ENCODE peak calls at places on chromosomes 11 and 22, in six cellular contexts. One of them, this sample, is unnamed.

GRCh38 chr11:19359425-19360000 is 118.8 kb upstream of the E2F8 start:
- DNase-seq in K562: no peak
- DNase-seq in WTC11: no peak
- DNase-seq in H1: no peak
- DNase-seq in HepG2: no peak
- DNase-seq in A549: no peak
- DNase-seq in this sample: no peak

GRCh38 chr22:47678048-47678447 is 915.6 kb downstream of the TBC1D22A start:
- DNase-seq in HepG2: no peak
- DNase-seq in K562: peak
- DNase-seq in H1: no peak
- DNase-seq in A549: no peak
- DNase-seq in WTC11: no peak
- DNase-seq in this sample: no peak

GRCh38 chr22:36569999-36570398 is 41.0 kb upstream of the EIF3D start:
- DNase-seq in K562: peak
- DNase-seq in H1: peak
- DNase-seq in WTC11: peak
- DNase-seq in A549: peak
- DNase-seq in HepG2: peak
- DNase-seq in this sample: peak

GRCh38 chr11:10679644-10680043 is 13.9 kb downstream of the IRAG1 start:
- DNase-seq in HepG2: no peak
- DNase-seq in K562: no peak
- DNase-seq in WTC11: no peak
- DNase-seq in A549: no peak
- DNase-seq in H1: no peak
- DNase-seq in this sample: no peak

GRCh38 chr22:43098356-43098755 is 9.2 kb upstream of the TTLL1 start:
- DNase-seq in H1: no peak
- DNase-seq in WTC11: no peak
- DNase-seq in K562: no peak
- DNase-seq in A549: no peak
- DNase-seq in HepG2: no peak
- DNase-seq in this sample: no peak

GRCh38 chr11:101128571-101129202 is 926 bp downstream of the PGR start:
- DNase-seq in K562: peak
- DNase-seq in A549: no peak
- DNase-seq in HepG2: no peak
- DNase-seq in H1: peak
- DNase-seq in WTC11: peak
- DNase-seq in this sample: no peak

GRCh38 chr22:30733081-30733680 is 38.5 kb downstream of the OSBP2 start:
- DNase-seq in H1: no peak
- DNase-seq in K562: no peak
- DNase-seq in HepG2: no peak
- DNase-seq in WTC11: no peak
- DNase-seq in A549: no peak
- DNase-seq in this sample: peak

GRCh38 chr22:22507743-22508273 is 734 bp downstream of the ZNF280B start:
- DNase-seq in HepG2: no peak
- DNase-seq in A549: no peak
- DNase-seq in H1: no peak
- DNase-seq in WTC11: no peak
- DNase-seq in K562: no peak
- DNase-seq in this sample: peak

GRCh38 chr22:33271390-33272161 is 213.4 kb upstream of the SYN3 start:
- DNase-seq in WTC11: no peak
- DNase-seq in H1: no peak
- DNase-seq in A549: no peak
- DNase-seq in K562: no peak
- DNase-seq in HepG2: no peak
- DNase-seq in this sample: no peak

GRCh38 chr11:78419327-78419726 is 1.7 kb upstream of the GAB2 start:
- DNase-seq in K562: no peak
- DNase-seq in HepG2: no peak
- DNase-seq in A549: peak
- DNase-seq in WTC11: no peak
- DNase-seq in H1: no peak
- DNase-seq in this sample: peak

GRCh38 chr11:62896049-62896448 is 15.4 kb downstream of the SLC3A2 start:
- DNase-seq in HepG2: no peak
- DNase-seq in A549: no peak
- DNase-seq in H1: no peak
- DNase-seq in K562: no peak
- DNase-seq in WTC11: no peak
- DNase-seq in this sample: peak
- TF ChIP-seq JUN in HepG2: no peak
- TF ChIP-seq JUN in A549: no peak
- TF ChIP-seq JUN in H1: no peak
- TF ChIP-seq JUN in K562: no peak
- TF ChIP-seq JUN in WTC11: no peak
- TF ChIP-seq JUN in this sample: no peak

GRCh38 chr11:130170345-130170744 is 10.8 kb downstream of the ST14 start:
- DNase-seq in H1: no peak
- DNase-seq in WTC11: peak
- DNase-seq in K562: no peak
- DNase-seq in HepG2: no peak
- DNase-seq in A549: no peak
- DNase-seq in this sample: no peak

GRCh38 chr11:130171534-130171933 is 12.0 kb downstream of the ST14 start:
- DNase-seq in K562: no peak
- DNase-seq in A549: no peak
- DNase-seq in H1: no peak
- DNase-seq in HepG2: no peak
- DNase-seq in WTC11: no peak
- DNase-seq in this sample: no peak

GRCh38 chr11:130165601-130166456 is 6.2 kb downstream of the ST14 start:
- DNase-seq in WTC11: no peak
- DNase-seq in K562: no peak
- DNase-seq in A549: no peak
- DNase-seq in H1: no peak
- DNase-seq in HepG2: no peak
- DNase-seq in this sample: no peak

GRCh38 chr11:130166457-130166784 is 6.8 kb downstream of the ST14 start:
- DNase-seq in A549: peak
- DNase-seq in H1: no peak
- DNase-seq in K562: peak
- DNase-seq in HepG2: peak
- DNase-seq in WTC11: no peak
- DNase-seq in this sample: peak

GRCh38 chr11:130168105-130168504 is 8.5 kb downstream of the ST14 start:
- DNase-seq in K562: no peak
- DNase-seq in HepG2: no peak
- DNase-seq in A549: no peak
- DNase-seq in WTC11: no peak
- DNase-seq in H1: no peak
- DNase-seq in this sample: no peak
- TF ChIP-seq JUN in K562: no peak
- TF ChIP-seq JUN in HepG2: no peak
- TF ChIP-seq JUN in A549: no peak
- TF ChIP-seq JUN in WTC11: no peak
- TF ChIP-seq JUN in H1: no peak
- TF ChIP-seq JUN in this sample: no peak

GRCh38 chr22:27692243-27692642 is 109.3 kb downstream of the MN1 start:
- DNase-seq in WTC11: no peak
- DNase-seq in A549: no peak
- DNase-seq in K562: no peak
- DNase-seq in HepG2: no peak
- DNase-seq in H1: no peak
- DNase-seq in this sample: no peak
- TF ChIP-seq JUN in WTC11: no peak
- TF ChIP-seq JUN in A549: no peak
- TF ChIP-seq JUN in K562: no peak
- TF ChIP-seq JUN in HepG2: no peak
- TF ChIP-seq JUN in H1: no peak
- TF ChIP-seq JUN in this sample: no peak

GRCh38 chr11:16840951-16841350 is 102.5 kb downstream of the C11orf58 start:
- DNase-seq in WTC11: no peak
- DNase-seq in K562: no peak
- DNase-seq in HepG2: no peak
- DNase-seq in A549: no peak
- DNase-seq in H1: no peak
- DNase-seq in this sample: no peak

GRCh38 chr11:16841984-16842383 is 103.5 kb downstream of the C11orf58 start:
- DNase-seq in HepG2: no peak
- DNase-seq in K562: no peak
- DNase-seq in WTC11: no peak
- DNase-seq in A549: no peak
- DNase-seq in H1: no peak
- DNase-seq in this sample: no peak

GRCh38 chr11:16844268-16844667 is 105.8 kb downstream of the C11orf58 start:
- DNase-seq in WTC11: no peak
- DNase-seq in H1: no peak
- DNase-seq in A549: no peak
- DNase-seq in K562: no peak
- DNase-seq in HepG2: no peak
- DNase-seq in this sample: no peak

GRCh38 chr11:16841481-16841880 is 103.0 kb downstream of the C11orf58 start:
- DNase-seq in A549: no peak
- DNase-seq in HepG2: no peak
- DNase-seq in WTC11: no peak
- DNase-seq in K562: no peak
- DNase-seq in H1: no peak
- DNase-seq in this sample: no peak

GRCh38 chr11:16843307-16843706 is 104.9 kb downstream of the C11orf58 start:
- DNase-seq in HepG2: peak
- DNase-seq in K562: peak
- DNase-seq in WTC11: no peak
- DNase-seq in H1: no peak
- DNase-seq in A549: no peak
- DNase-seq in this sample: no peak
- TF ChIP-seq JUN in HepG2: no peak
- TF ChIP-seq JUN in K562: no peak
- TF ChIP-seq JUN in WTC11: no peak
- TF ChIP-seq JUN in H1: no peak
- TF ChIP-seq JUN in A549: no peak
- TF ChIP-seq JUN in this sample: no peak

GRCh38 chr11:1201395-1202153 is 21.3 kb upstream of the MUC5B start:
- DNase-seq in A549: no peak
- DNase-seq in WTC11: no peak
- DNase-seq in HepG2: no peak
- DNase-seq in H1: no peak
- DNase-seq in K562: no peak
- DNase-seq in this sample: no peak
- TF ChIP-seq JUN in A549: no peak
- TF ChIP-seq JUN in WTC11: no peak
- TF ChIP-seq JUN in HepG2: no peak
- TF ChIP-seq JUN in H1: no peak
- TF ChIP-seq JUN in K562: no peak
- TF ChIP-seq JUN in this sample: no peak

DNA sequence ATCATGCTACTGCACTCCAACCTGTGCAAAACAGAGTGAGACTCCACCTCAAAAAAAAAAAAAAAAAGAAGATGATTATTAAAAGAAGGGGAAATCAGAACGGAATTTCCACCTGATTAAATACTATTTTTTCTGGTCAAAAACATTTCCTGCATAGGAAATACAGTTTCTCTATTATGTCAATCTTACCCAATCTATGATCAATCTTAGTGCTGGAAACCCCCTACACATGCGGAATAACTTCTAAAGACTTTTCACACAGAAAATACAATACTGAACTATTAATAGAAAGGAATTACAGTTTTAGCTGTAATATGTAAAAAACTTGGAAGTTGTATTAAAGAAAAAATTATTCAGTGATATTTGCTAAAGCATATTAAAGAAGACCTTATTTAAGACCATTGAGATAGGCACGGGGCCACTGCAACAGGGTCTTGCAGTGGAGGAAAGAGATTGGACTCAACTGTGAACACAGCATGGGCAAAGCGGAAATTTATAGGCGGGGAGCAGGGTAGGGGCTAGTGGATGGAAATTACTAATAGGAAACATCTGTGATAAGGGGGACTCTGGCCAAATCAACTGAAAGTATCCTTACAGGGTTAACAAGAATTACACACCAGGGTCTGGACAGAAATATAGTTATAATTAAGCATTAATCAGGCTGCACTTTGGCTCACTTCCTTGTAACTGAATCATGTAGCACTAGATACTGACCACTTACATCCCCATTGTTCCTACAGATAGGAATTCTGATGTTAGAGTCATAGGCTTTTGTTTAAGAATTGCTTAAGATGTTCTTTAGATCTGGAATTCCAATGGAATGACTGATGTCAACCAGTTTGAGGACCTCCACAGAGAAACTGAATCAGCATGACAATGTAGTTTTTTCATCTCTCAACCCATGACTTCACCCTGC is 411.5 kb upstream of the DDI1 start:
- DNase-seq in K562: no peak
- DNase-seq in HepG2: no peak
- DNase-seq in A549: peak
- DNase-seq in H1: no peak
- DNase-seq in WTC11: no peak
- DNase-seq in this sample: peak
- TF ChIP-seq JUN in K562: no peak
- TF ChIP-seq JUN in HepG2: no peak
- TF ChIP-seq JUN in A549: peak
- TF ChIP-seq JUN in H1: peak
- TF ChIP-seq JUN in WTC11: no peak
- TF ChIP-seq JUN in this sample: peak

DNA sequence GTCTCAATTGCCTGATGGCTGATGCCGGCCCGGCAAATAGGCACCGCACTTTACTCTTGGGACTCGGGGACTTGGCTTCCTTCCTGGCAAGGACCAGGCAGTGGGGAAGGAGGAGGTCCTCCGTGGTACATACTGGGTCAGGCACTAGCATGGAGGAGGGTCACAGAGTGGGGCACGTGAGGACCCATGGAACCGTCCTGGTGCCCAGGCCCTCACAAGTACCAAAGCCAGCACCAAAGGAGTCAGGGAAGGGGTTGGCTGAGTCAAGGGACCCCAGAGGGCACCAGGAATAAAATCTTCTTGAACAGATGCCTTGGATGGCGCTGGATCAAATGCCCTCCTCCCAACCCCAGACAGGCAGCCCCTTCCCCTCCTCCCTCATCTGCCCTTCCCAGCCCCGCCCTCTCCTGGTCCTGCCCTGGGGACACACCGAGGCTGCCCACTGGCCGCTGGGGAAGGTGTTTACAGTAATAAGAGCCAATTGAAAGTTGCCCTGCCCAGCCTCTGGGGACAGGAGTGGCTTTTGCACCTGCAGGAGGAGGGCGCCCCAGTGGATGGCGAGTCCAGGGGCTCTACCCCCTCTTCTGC is 5.6 kb upstream of the CARNS1 start:
- DNase-seq in A549: no peak
- DNase-seq in H1: peak
- DNase-seq in HepG2: peak
- DNase-seq in K562: no peak
- DNase-seq in WTC11: peak
- DNase-seq in this sample: no peak
- TF ChIP-seq JUN in A549: no peak
- TF ChIP-seq JUN in H1: no peak
- TF ChIP-seq JUN in HepG2: no peak
- TF ChIP-seq JUN in K562: no peak
- TF ChIP-seq JUN in WTC11: no peak
- TF ChIP-seq JUN in this sample: no peak